ENCODE peak calls at places on chromosomes 12 and 14, in nine cellular contexts. One of them, this sample, is unnamed.

GRCh38 chr14:26008290-26008689 is 589.5 kb downstream of the NOVA1 start:
- DNase-seq in AG04450: no peak
- DNase-seq in adrenal gland: no peak
- DNase-seq in dorsolateral prefrontal cortex: no peak
- DNase-seq in endodermal cell: peak
- DNase-seq in cardiac muscle cell: peak
- DNase-seq in ascending aorta: no peak
- DNase-seq in A549: no peak
- DNase-seq in HCT116: no peak
- DNase-seq in this sample: peak

GRCh38 chr14:39015964-39016577 is 87.0 kb downstream of the SEC23A start:
- DNase-seq in AG04450: no peak
- DNase-seq in adrenal gland: no peak
- DNase-seq in dorsolateral prefrontal cortex: no peak
- DNase-seq in endodermal cell: no peak
- DNase-seq in cardiac muscle cell: peak
- DNase-seq in ascending aorta: no peak
- DNase-seq in A549: no peak
- DNase-seq in HCT116: no peak
- DNase-seq in this sample: no peak

GRCh38 chr12:63266988-63267387 is 116.0 kb upstream of the AVPR1A start:
- DNase-seq in AG04450: no peak
- DNase-seq in adrenal gland: no peak
- DNase-seq in dorsolateral prefrontal cortex: no peak
- DNase-seq in endodermal cell: no peak
- DNase-seq in cardiac muscle cell: no peak
- DNase-seq in ascending aorta: no peak
- DNase-seq in A549: no peak
- DNase-seq in HCT116: no peak
- DNase-seq in this sample: no peak

GRCh38 chr12:2794261-2794735 is 472 bp upstream of the FKBP4 start:
- DNase-seq in AG04450: no peak
- DNase-seq in adrenal gland: no peak
- DNase-seq in dorsolateral prefrontal cortex: peak
- DNase-seq in endodermal cell: no peak
- DNase-seq in cardiac muscle cell: no peak
- DNase-seq in ascending aorta: no peak
- DNase-seq in A549: no peak
- DNase-seq in HCT116: no peak
- DNase-seq in this sample: no peak

GRCh38 chr14:56087824-56088571 is 30.2 kb upstream of the PELI2 start:
- DNase-seq in AG04450: no peak
- DNase-seq in adrenal gland: no peak
- DNase-seq in dorsolateral prefrontal cortex: no peak
- DNase-seq in endodermal cell: peak
- DNase-seq in cardiac muscle cell: no peak
- DNase-seq in ascending aorta: no peak
- DNase-seq in A549: no peak
- DNase-seq in HCT116: no peak
- DNase-seq in this sample: no peak

GRCh38 chr12:1350934-1351240 is 243.5 kb downstream of the FBXL14 start:
- DNase-seq in AG04450: no peak
- DNase-seq in adrenal gland: no peak
- DNase-seq in dorsolateral prefrontal cortex: no peak
- DNase-seq in endodermal cell: no peak
- DNase-seq in cardiac muscle cell: no peak
- DNase-seq in ascending aorta: no peak
- DNase-seq in A549: no peak
- DNase-seq in HCT116: no peak
- DNase-seq in this sample: no peak

GRCh38 chr14:103634156-103634555 is 5.1 kb downstream of the KLC1 start:
- DNase-seq in AG04450: no peak
- DNase-seq in adrenal gland: no peak
- DNase-seq in dorsolateral prefrontal cortex: no peak
- DNase-seq in endodermal cell: no peak
- DNase-seq in cardiac muscle cell: no peak
- DNase-seq in ascending aorta: no peak
- DNase-seq in A549: no peak
- DNase-seq in HCT116: no peak
- DNase-seq in this sample: no peak

GRCh38 chr12:62908667-62909066 is 26.3 kb downstream of the PPM1H start:
- DNase-seq in AG04450: no peak
- DNase-seq in adrenal gland: no peak
- DNase-seq in dorsolateral prefrontal cortex: no peak
- DNase-seq in endodermal cell: no peak
- DNase-seq in cardiac muscle cell: no peak
- DNase-seq in ascending aorta: no peak
- DNase-seq in A549: no peak
- DNase-seq in HCT116: no peak
- DNase-seq in this sample: no peak

GRCh38 chr12:107277850-107278249 is 184.5 kb upstream of the CRY1 start:
- DNase-seq in AG04450: peak
- DNase-seq in adrenal gland: no peak
- DNase-seq in dorsolateral prefrontal cortex: no peak
- DNase-seq in endodermal cell: no peak
- DNase-seq in cardiac muscle cell: peak
- DNase-seq in ascending aorta: no peak
- DNase-seq in A549: no peak
- DNase-seq in HCT116: no peak
- DNase-seq in this sample: no peak

GRCh38 chr12:104306376-104306775 is 2.8 kb downstream of the EID3 start:
- DNase-seq in AG04450: no peak
- DNase-seq in adrenal gland: no peak
- DNase-seq in dorsolateral prefrontal cortex: no peak
- DNase-seq in endodermal cell: no peak
- DNase-seq in cardiac muscle cell: no peak
- DNase-seq in ascending aorta: no peak
- DNase-seq in A549: no peak
- DNase-seq in HCT116: no peak
- DNase-seq in this sample: no peak

GRCh38 chr14:103811189-103811588 is 36.2 kb downstream of the PPP1R13B start:
- DNase-seq in AG04450: no peak
- DNase-seq in adrenal gland: no peak
- DNase-seq in dorsolateral prefrontal cortex: no peak
- DNase-seq in endodermal cell: no peak
- DNase-seq in cardiac muscle cell: no peak
- DNase-seq in ascending aorta: no peak
- DNase-seq in A549: no peak
- DNase-seq in HCT116: no peak
- DNase-seq in this sample: no peak

GRCh38 chr14:102901633-102902032 is 20.8 kb upstream of the AMN start:
- DNase-seq in AG04450: no peak
- DNase-seq in adrenal gland: no peak
- DNase-seq in dorsolateral prefrontal cortex: no peak
- DNase-seq in endodermal cell: no peak
- DNase-seq in cardiac muscle cell: no peak
- DNase-seq in ascending aorta: no peak
- DNase-seq in A549: no peak
- DNase-seq in HCT116: no peak
- DNase-seq in this sample: no peak

GRCh38 chr14:104145826-104146642 is 7.6 kb downstream of the KIF26A start:
- DNase-seq in AG04450: no peak
- DNase-seq in adrenal gland: no peak
- DNase-seq in dorsolateral prefrontal cortex: peak
- DNase-seq in endodermal cell: peak
- DNase-seq in cardiac muscle cell: no peak
- DNase-seq in ascending aorta: no peak
- DNase-seq in A549: no peak
- DNase-seq in HCT116: no peak
- DNase-seq in this sample: peak

GRCh38 chr14:90447720-90448497 is 51.1 kb downstream of the CALM1 start:
- DNase-seq in AG04450: no peak
- DNase-seq in adrenal gland: peak
- DNase-seq in dorsolateral prefrontal cortex: no peak
- DNase-seq in endodermal cell: peak
- DNase-seq in cardiac muscle cell: no peak
- DNase-seq in ascending aorta: no peak
- DNase-seq in A549: no peak
- DNase-seq in HCT116: no peak
- DNase-seq in this sample: no peak

GRCh38 chr14:77760381-77761204 is at the start of gene SNW1:
- DNase-seq in AG04450: peak
- DNase-seq in adrenal gland: peak
- DNase-seq in dorsolateral prefrontal cortex: peak
- DNase-seq in endodermal cell: peak
- DNase-seq in cardiac muscle cell: peak
- DNase-seq in ascending aorta: peak
- DNase-seq in A549: peak
- DNase-seq in HCT116: peak
- DNase-seq in this sample: peak
- TF ChIP-seq CTCF in AG04450: no peak
- TF ChIP-seq CTCF in adrenal gland: no peak
- TF ChIP-seq CTCF in dorsolateral prefrontal cortex: peak
- TF ChIP-seq CTCF in endodermal cell: peak
- TF ChIP-seq CTCF in cardiac muscle cell: no peak
- TF ChIP-seq CTCF in ascending aorta: no peak
- TF ChIP-seq CTCF in A549: no peak
- TF ChIP-seq CTCF in HCT116: no peak
- TF ChIP-seq CTCF in this sample: no peak

GRCh38 chr12:123713398-123714301 is 1.5 kb downstream of the ATP6V0A2 start:
- DNase-seq in AG04450: no peak
- DNase-seq in adrenal gland: no peak
- DNase-seq in dorsolateral prefrontal cortex: no peak
- DNase-seq in endodermal cell: no peak
- DNase-seq in cardiac muscle cell: peak
- DNase-seq in ascending aorta: no peak
- DNase-seq in A549: no peak
- DNase-seq in HCT116: no peak
- DNase-seq in this sample: peak

GRCh38 chr12:123712780-123713319 is 697 bp downstream of the ATP6V0A2 start:
- DNase-seq in AG04450: no peak
- DNase-seq in adrenal gland: no peak
- DNase-seq in dorsolateral prefrontal cortex: no peak
- DNase-seq in endodermal cell: peak
- DNase-seq in cardiac muscle cell: peak
- DNase-seq in ascending aorta: no peak
- DNase-seq in A549: no peak
- DNase-seq in HCT116: no peak
- DNase-seq in this sample: no peak

GRCh38 chr12:123715151-123715676 is 3.1 kb downstream of the ATP6V0A2 start:
- DNase-seq in AG04450: no peak
- DNase-seq in adrenal gland: no peak
- DNase-seq in dorsolateral prefrontal cortex: no peak
- DNase-seq in endodermal cell: no peak
- DNase-seq in cardiac muscle cell: no peak
- DNase-seq in ascending aorta: no peak
- DNase-seq in A549: no peak
- DNase-seq in HCT116: no peak
- DNase-seq in this sample: no peak

GRCh38 chr12:123714302-123714627 is 2.1 kb downstream of the ATP6V0A2 start:
- DNase-seq in AG04450: no peak
- DNase-seq in adrenal gland: no peak
- DNase-seq in dorsolateral prefrontal cortex: no peak
- DNase-seq in endodermal cell: no peak
- DNase-seq in cardiac muscle cell: no peak
- DNase-seq in ascending aorta: no peak
- DNase-seq in A549: no peak
- DNase-seq in HCT116: no peak
- DNase-seq in this sample: no peak
- H3K27ac ChIP-seq in AG04450: no peak
- H3K27ac ChIP-seq in adrenal gland: no peak
- H3K27ac ChIP-seq in dorsolateral prefrontal cortex: no peak
- H3K27ac ChIP-seq in endodermal cell: no peak
- H3K27ac ChIP-seq in cardiac muscle cell: peak
- H3K27ac ChIP-seq in ascending aorta: no peak
- H3K27ac ChIP-seq in A549: no peak
- H3K27ac ChIP-seq in HCT116: no peak
- H3K27ac ChIP-seq in this sample: no peak

GRCh38 chr12:56193025-56193578 is 3.8 kb upstream of the SMARCC2 start:
- DNase-seq in AG04450: peak
- DNase-seq in adrenal gland: peak
- DNase-seq in dorsolateral prefrontal cortex: no peak
- DNase-seq in endodermal cell: peak
- DNase-seq in cardiac muscle cell: peak
- DNase-seq in ascending aorta: peak
- DNase-seq in A549: peak
- DNase-seq in HCT116: peak
- DNase-seq in this sample: peak
- H3K4me3 ChIP-seq in AG04450: no peak
- H3K4me3 ChIP-seq in adrenal gland: no peak
- H3K4me3 ChIP-seq in dorsolateral prefrontal cortex: no peak
- H3K4me3 ChIP-seq in endodermal cell: no peak
- H3K4me3 ChIP-seq in cardiac muscle cell: no peak
- H3K4me3 ChIP-seq in ascending aorta: no peak
- H3K4me3 ChIP-seq in A549: no peak
- H3K4me3 ChIP-seq in HCT116: no peak
- H3K4me3 ChIP-seq in this sample: no peak

GRCh38 chr12:132077322-132078100 is 66.6 kb downstream of the DDX51 start:
- DNase-seq in AG04450: no peak
- DNase-seq in adrenal gland: no peak
- DNase-seq in dorsolateral prefrontal cortex: no peak
- DNase-seq in endodermal cell: no peak
- DNase-seq in cardiac muscle cell: no peak
- DNase-seq in ascending aorta: no peak
- DNase-seq in A549: no peak
- DNase-seq in HCT116: no peak
- DNase-seq in this sample: no peak

GRCh38 chr12:132074216-132074615 is 69.9 kb downstream of the DDX51 start:
- DNase-seq in AG04450: no peak
- DNase-seq in adrenal gland: no peak
- DNase-seq in dorsolateral prefrontal cortex: no peak
- DNase-seq in endodermal cell: no peak
- DNase-seq in cardiac muscle cell: no peak
- DNase-seq in ascending aorta: no peak
- DNase-seq in A549: no peak
- DNase-seq in HCT116: no peak
- DNase-seq in this sample: no peak

GRCh38 chr12:132078190-132078589 is 65.9 kb downstream of the DDX51 start:
- DNase-seq in AG04450: peak
- DNase-seq in adrenal gland: no peak
- DNase-seq in dorsolateral prefrontal cortex: no peak
- DNase-seq in endodermal cell: no peak
- DNase-seq in cardiac muscle cell: peak
- DNase-seq in ascending aorta: no peak
- DNase-seq in A549: no peak
- DNase-seq in HCT116: no peak
- DNase-seq in this sample: no peak

GRCh38 chr12:132075714-132076553 is 68.2 kb downstream of the DDX51 start:
- DNase-seq in AG04450: no peak
- DNase-seq in adrenal gland: no peak
- DNase-seq in dorsolateral prefrontal cortex: no peak
- DNase-seq in endodermal cell: no peak
- DNase-seq in cardiac muscle cell: no peak
- DNase-seq in ascending aorta: no peak
- DNase-seq in A549: no peak
- DNase-seq in HCT116: no peak
- DNase-seq in this sample: no peak

DNA sequence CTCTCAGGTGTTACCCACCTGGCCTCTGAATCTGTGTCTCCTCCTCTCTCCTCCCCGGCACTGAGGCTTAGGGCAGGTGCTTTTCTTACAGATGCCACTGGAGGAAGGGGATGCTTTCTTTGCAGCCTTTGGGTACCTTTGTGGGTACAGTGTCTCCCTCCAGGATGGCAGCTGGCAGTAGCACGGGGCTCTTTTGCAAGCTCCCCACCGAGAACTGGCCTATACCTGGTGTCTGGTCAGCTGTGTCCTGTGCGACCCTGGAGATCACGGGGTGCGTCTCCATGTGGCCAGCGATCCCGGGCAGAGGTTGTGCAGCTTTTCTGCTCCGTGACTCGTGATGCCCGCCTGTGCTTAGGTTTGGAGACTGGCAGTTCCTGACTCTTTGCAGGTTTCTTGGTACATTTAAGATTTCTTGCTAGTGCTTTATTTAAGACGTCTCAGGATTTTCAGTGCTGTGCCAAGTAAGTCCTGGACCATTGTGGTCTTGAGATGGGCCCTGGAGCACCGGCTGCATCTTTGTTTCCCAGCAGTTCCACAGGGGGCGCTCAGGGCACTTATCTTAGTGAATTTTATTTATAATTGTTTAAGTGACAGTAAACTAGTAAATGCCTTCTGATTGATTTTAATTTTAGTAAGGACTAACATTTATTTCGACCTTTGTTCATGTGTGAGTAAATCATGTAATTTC is 68.9 kb downstream of the DDX51 start:
- DNase-seq in AG04450: no peak
- DNase-seq in adrenal gland: no peak
- DNase-seq in dorsolateral prefrontal cortex: no peak
- DNase-seq in endodermal cell: peak
- DNase-seq in cardiac muscle cell: no peak
- DNase-seq in ascending aorta: no peak
- DNase-seq in A549: no peak
- DNase-seq in HCT116: no peak
- DNase-seq in this sample: no peak
- TF ChIP-seq CTCF in AG04450: peak
- TF ChIP-seq CTCF in adrenal gland: no peak
- TF ChIP-seq CTCF in dorsolateral prefrontal cortex: no peak
- TF ChIP-seq CTCF in endodermal cell: peak
- TF ChIP-seq CTCF in cardiac muscle cell: peak
- TF ChIP-seq CTCF in ascending aorta: no peak
- TF ChIP-seq CTCF in A549: peak
- TF ChIP-seq CTCF in HCT116: peak
- TF ChIP-seq CTCF in this sample: no peak